ENCODE peak calls at places on chromosomes 16 and 17, in ten cellular contexts. One of them, this sample, is unnamed.

GRCh38 chr16:1990336-1991134 is 765 bp downstream of the SYNGR3 start:
- DNase-seq in mesendoderm: peak; percentile 75
- DNase-seq in fibroblast of the conjunctiva: no peak
- DNase-seq in NCI-H510A treated with DMSO at 0.1 percent for 48 hours: no peak
- DNase-seq in DMS79: no peak
- DNase-seq in aorta: no peak
- DNase-seq in HTR-8/SVneo: no peak
- DNase-seq in activated gamma-delta T cell treated with Interleukin-2 at 50 U/mL for 16 hours: no peak
- DNase-seq in lung microvascular endothelial cell: no peak
- DNase-seq in stimulated activated CD4-positive, alpha-beta T cell treated with anti-CD3 and anti-CD28 coated beads, TNF-alpha, amount 100 ng/mL, for 4 hours: no peak
- DNase-seq in this sample: no peak

GRCh38 chr17:10063730-10064221 is 134.6 kb downstream of the GAS7 start:
- DNase-seq in mesendoderm: no peak
- DNase-seq in fibroblast of the conjunctiva: peak; percentile 8
- DNase-seq in NCI-H510A treated with DMSO at 0.1 percent for 48 hours: no peak
- DNase-seq in DMS79: no peak
- DNase-seq in aorta: peak; percentile 62
- DNase-seq in HTR-8/SVneo: no peak
- DNase-seq in activated gamma-delta T cell treated with Interleukin-2 at 50 U/mL for 16 hours: peak; percentile 35
- DNase-seq in lung microvascular endothelial cell: peak; percentile 4
- DNase-seq in stimulated activated CD4-positive, alpha-beta T cell treated with anti-CD3 and anti-CD28 coated beads, TNF-alpha, amount 100 ng/mL, for 4 hours: no peak
- DNase-seq in this sample: peak; percentile 17

GRCh38 chr17:17782425-17783120 is 54.2 kb downstream of the SREBF1 start:
- DNase-seq in mesendoderm: peak; percentile 64
- DNase-seq in fibroblast of the conjunctiva: no peak
- DNase-seq in NCI-H510A treated with DMSO at 0.1 percent for 48 hours: no peak
- DNase-seq in DMS79: no peak
- DNase-seq in aorta: no peak
- DNase-seq in HTR-8/SVneo: peak; percentile 31
- DNase-seq in activated gamma-delta T cell treated with Interleukin-2 at 50 U/mL for 16 hours: no peak
- DNase-seq in lung microvascular endothelial cell: no peak
- DNase-seq in stimulated activated CD4-positive, alpha-beta T cell treated with anti-CD3 and anti-CD28 coated beads, TNF-alpha, amount 100 ng/mL, for 4 hours: no peak
- DNase-seq in this sample: no peak

GRCh38 chr16:8108991-8109509 is 481.3 kb downstream of the TMEM114 start:
- DNase-seq in mesendoderm: no peak
- DNase-seq in fibroblast of the conjunctiva: no peak
- DNase-seq in NCI-H510A treated with DMSO at 0.1 percent for 48 hours: no peak
- DNase-seq in DMS79: no peak
- DNase-seq in aorta: no peak
- DNase-seq in HTR-8/SVneo: no peak
- DNase-seq in activated gamma-delta T cell treated with Interleukin-2 at 50 U/mL for 16 hours: no peak
- DNase-seq in lung microvascular endothelial cell: no peak
- DNase-seq in stimulated activated CD4-positive, alpha-beta T cell treated with anti-CD3 and anti-CD28 coated beads, TNF-alpha, amount 100 ng/mL, for 4 hours: no peak
- DNase-seq in this sample: no peak

GRCh38 chr17:50949128-50950001 is 83.2 kb upstream of the TOB1 start:
- DNase-seq in mesendoderm: no peak
- DNase-seq in fibroblast of the conjunctiva: no peak
- DNase-seq in NCI-H510A treated with DMSO at 0.1 percent for 48 hours: no peak
- DNase-seq in DMS79: no peak
- DNase-seq in aorta: peak; percentile 67
- DNase-seq in HTR-8/SVneo: no peak
- DNase-seq in activated gamma-delta T cell treated with Interleukin-2 at 50 U/mL for 16 hours: no peak
- DNase-seq in lung microvascular endothelial cell: no peak
- DNase-seq in stimulated activated CD4-positive, alpha-beta T cell treated with anti-CD3 and anti-CD28 coated beads, TNF-alpha, amount 100 ng/mL, for 4 hours: no peak
- DNase-seq in this sample: no peak

GRCh38 chr17:50323060-50323459 is 22.9 kb upstream of the XYLT2 start:
- DNase-seq in mesendoderm: no peak
- DNase-seq in fibroblast of the conjunctiva: no peak
- DNase-seq in NCI-H510A treated with DMSO at 0.1 percent for 48 hours: no peak
- DNase-seq in DMS79: no peak
- DNase-seq in aorta: no peak
- DNase-seq in HTR-8/SVneo: no peak
- DNase-seq in activated gamma-delta T cell treated with Interleukin-2 at 50 U/mL for 16 hours: no peak
- DNase-seq in lung microvascular endothelial cell: no peak
- DNase-seq in stimulated activated CD4-positive, alpha-beta T cell treated with anti-CD3 and anti-CD28 coated beads, TNF-alpha, amount 100 ng/mL, for 4 hours: no peak
- DNase-seq in this sample: no peak

GRCh38 chr17:7213895-7214299 is 5.7 kb downstream of the DLG4 start:
- DNase-seq in mesendoderm: peak; percentile 100
- DNase-seq in fibroblast of the conjunctiva: peak; percentile 86
- DNase-seq in NCI-H510A treated with DMSO at 0.1 percent for 48 hours: peak; percentile 90
- DNase-seq in DMS79: peak; percentile 96
- DNase-seq in aorta: peak; percentile 91
- DNase-seq in HTR-8/SVneo: no peak
- DNase-seq in activated gamma-delta T cell treated with Interleukin-2 at 50 U/mL for 16 hours: no peak
- DNase-seq in lung microvascular endothelial cell: peak; percentile 88
- DNase-seq in stimulated activated CD4-positive, alpha-beta T cell treated with anti-CD3 and anti-CD28 coated beads, TNF-alpha, amount 100 ng/mL, for 4 hours: no peak
- DNase-seq in this sample: peak; percentile 20

GRCh38 chr16:30525844-30526136 is 576 bp downstream of the ZNF768 start:
- DNase-seq in mesendoderm: no peak
- DNase-seq in fibroblast of the conjunctiva: no peak
- DNase-seq in NCI-H510A treated with DMSO at 0.1 percent for 48 hours: no peak
- DNase-seq in DMS79: no peak
- DNase-seq in aorta: no peak
- DNase-seq in HTR-8/SVneo: no peak
- DNase-seq in activated gamma-delta T cell treated with Interleukin-2 at 50 U/mL for 16 hours: no peak
- DNase-seq in lung microvascular endothelial cell: no peak
- DNase-seq in stimulated activated CD4-positive, alpha-beta T cell treated with anti-CD3 and anti-CD28 coated beads, TNF-alpha, amount 100 ng/mL, for 4 hours: no peak
- DNase-seq in this sample: no peak

GRCh38 chr17:66791337-66791736 is 43.6 kb upstream of the CACNG5 start:
- DNase-seq in mesendoderm: no peak
- DNase-seq in fibroblast of the conjunctiva: no peak
- DNase-seq in NCI-H510A treated with DMSO at 0.1 percent for 48 hours: peak; percentile 59
- DNase-seq in DMS79: peak; percentile 41
- DNase-seq in aorta: no peak
- DNase-seq in HTR-8/SVneo: no peak
- DNase-seq in activated gamma-delta T cell treated with Interleukin-2 at 50 U/mL for 16 hours: no peak
- DNase-seq in lung microvascular endothelial cell: no peak
- DNase-seq in stimulated activated CD4-positive, alpha-beta T cell treated with anti-CD3 and anti-CD28 coated beads, TNF-alpha, amount 100 ng/mL, for 4 hours: no peak
- DNase-seq in this sample: no peak

GRCh38 chr17:60442271-60443201 is 20.2 kb downstream of the CHCT1 start:
- DNase-seq in mesendoderm: peak; percentile 44
- DNase-seq in fibroblast of the conjunctiva: no peak
- DNase-seq in NCI-H510A treated with DMSO at 0.1 percent for 48 hours: no peak
- DNase-seq in DMS79: no peak
- DNase-seq in aorta: no peak
- DNase-seq in HTR-8/SVneo: peak; percentile 48
- DNase-seq in activated gamma-delta T cell treated with Interleukin-2 at 50 U/mL for 16 hours: no peak
- DNase-seq in lung microvascular endothelial cell: no peak
- DNase-seq in stimulated activated CD4-positive, alpha-beta T cell treated with anti-CD3 and anti-CD28 coated beads, TNF-alpha, amount 100 ng/mL, for 4 hours: no peak
- DNase-seq in this sample: no peak

GRCh38 chr17:76515291-76515949 is 14.2 kb upstream of the RHBDF2 start:
- DNase-seq in mesendoderm: no peak
- DNase-seq in fibroblast of the conjunctiva: no peak
- DNase-seq in NCI-H510A treated with DMSO at 0.1 percent for 48 hours: no peak
- DNase-seq in DMS79: no peak
- DNase-seq in aorta: peak; percentile 90
- DNase-seq in HTR-8/SVneo: no peak
- DNase-seq in activated gamma-delta T cell treated with Interleukin-2 at 50 U/mL for 16 hours: peak; percentile 86
- DNase-seq in lung microvascular endothelial cell: peak; percentile 28
- DNase-seq in stimulated activated CD4-positive, alpha-beta T cell treated with anti-CD3 and anti-CD28 coated beads, TNF-alpha, amount 100 ng/mL, for 4 hours: peak; percentile 59
- DNase-seq in this sample: peak; percentile 64

GRCh38 chr16:85416267-85417109 is 196.6 kb upstream of the GSE1 start:
- DNase-seq in mesendoderm: peak; percentile 78
- DNase-seq in fibroblast of the conjunctiva: no peak
- DNase-seq in NCI-H510A treated with DMSO at 0.1 percent for 48 hours: peak; percentile 45
- DNase-seq in DMS79: peak; percentile 54
- DNase-seq in aorta: peak; percentile 87
- DNase-seq in HTR-8/SVneo: peak; percentile 76
- DNase-seq in activated gamma-delta T cell treated with Interleukin-2 at 50 U/mL for 16 hours: peak; percentile 74
- DNase-seq in lung microvascular endothelial cell: peak; percentile 35
- DNase-seq in stimulated activated CD4-positive, alpha-beta T cell treated with anti-CD3 and anti-CD28 coated beads, TNF-alpha, amount 100 ng/mL, for 4 hours: peak; percentile 53
- DNase-seq in this sample: peak; percentile 55

GRCh38 chr17:30950669-30951399 is 20.0 kb upstream of the RNF135 start:
- DNase-seq in mesendoderm: no peak
- DNase-seq in fibroblast of the conjunctiva: peak; percentile 62
- DNase-seq in NCI-H510A treated with DMSO at 0.1 percent for 48 hours: peak; percentile 97
- DNase-seq in DMS79: no peak
- DNase-seq in aorta: no peak
- DNase-seq in HTR-8/SVneo: no peak
- DNase-seq in activated gamma-delta T cell treated with Interleukin-2 at 50 U/mL for 16 hours: no peak
- DNase-seq in lung microvascular endothelial cell: peak; percentile 53
- DNase-seq in stimulated activated CD4-positive, alpha-beta T cell treated with anti-CD3 and anti-CD28 coated beads, TNF-alpha, amount 100 ng/mL, for 4 hours: no peak
- DNase-seq in this sample: no peak

GRCh38 chr16:69930117-69930776 is 20.9 kb upstream of the CLEC18A start:
- DNase-seq in mesendoderm: peak; percentile 76
- DNase-seq in fibroblast of the conjunctiva: no peak
- DNase-seq in NCI-H510A treated with DMSO at 0.1 percent for 48 hours: peak; percentile 34
- DNase-seq in DMS79: no peak
- DNase-seq in aorta: peak; percentile 82
- DNase-seq in HTR-8/SVneo: peak; percentile 86
- DNase-seq in activated gamma-delta T cell treated with Interleukin-2 at 50 U/mL for 16 hours: peak; percentile 43
- DNase-seq in lung microvascular endothelial cell: peak; percentile 79
- DNase-seq in stimulated activated CD4-positive, alpha-beta T cell treated with anti-CD3 and anti-CD28 coated beads, TNF-alpha, amount 100 ng/mL, for 4 hours: no peak
- DNase-seq in this sample: no peak

GRCh38 chr17:17835415-17836249 is 1.2 kb downstream of the SREBF1 start:
- DNase-seq in mesendoderm: no peak
- DNase-seq in fibroblast of the conjunctiva: no peak
- DNase-seq in NCI-H510A treated with DMSO at 0.1 percent for 48 hours: no peak
- DNase-seq in DMS79: no peak
- DNase-seq in aorta: no peak
- DNase-seq in HTR-8/SVneo: no peak
- DNase-seq in activated gamma-delta T cell treated with Interleukin-2 at 50 U/mL for 16 hours: no peak
- DNase-seq in lung microvascular endothelial cell: no peak
- DNase-seq in stimulated activated CD4-positive, alpha-beta T cell treated with anti-CD3 and anti-CD28 coated beads, TNF-alpha, amount 100 ng/mL, for 4 hours: no peak
- DNase-seq in this sample: no peak

GRCh38 chr17:46935658-46936266 is 12.8 kb downstream of the GOSR2 start:
- DNase-seq in mesendoderm: peak; percentile 76
- DNase-seq in fibroblast of the conjunctiva: no peak
- DNase-seq in NCI-H510A treated with DMSO at 0.1 percent for 48 hours: no peak
- DNase-seq in DMS79: no peak
- DNase-seq in aorta: no peak
- DNase-seq in HTR-8/SVneo: no peak
- DNase-seq in activated gamma-delta T cell treated with Interleukin-2 at 50 U/mL for 16 hours: no peak
- DNase-seq in lung microvascular endothelial cell: peak; percentile 23
- DNase-seq in stimulated activated CD4-positive, alpha-beta T cell treated with anti-CD3 and anti-CD28 coated beads, TNF-alpha, amount 100 ng/mL, for 4 hours: no peak
- DNase-seq in this sample: no peak

GRCh38 chr16:11136600-11136999 is 119.4 kb downstream of the SOCS1 start:
- DNase-seq in mesendoderm: no peak
- DNase-seq in fibroblast of the conjunctiva: no peak
- DNase-seq in NCI-H510A treated with DMSO at 0.1 percent for 48 hours: peak; percentile 49
- DNase-seq in DMS79: peak; percentile 19
- DNase-seq in aorta: no peak
- DNase-seq in HTR-8/SVneo: no peak
- DNase-seq in activated gamma-delta T cell treated with Interleukin-2 at 50 U/mL for 16 hours: no peak
- DNase-seq in lung microvascular endothelial cell: peak; percentile 76
- DNase-seq in stimulated activated CD4-positive, alpha-beta T cell treated with anti-CD3 and anti-CD28 coated beads, TNF-alpha, amount 100 ng/mL, for 4 hours: no peak
- DNase-seq in this sample: no peak

GRCh38 chr17:80899402-80900268 is 92.0 kb upstream of the CHMP6 start:
- DNase-seq in mesendoderm: peak; percentile 76
- DNase-seq in fibroblast of the conjunctiva: no peak
- DNase-seq in NCI-H510A treated with DMSO at 0.1 percent for 48 hours: peak; percentile 93
- DNase-seq in DMS79: no peak
- DNase-seq in aorta: no peak
- DNase-seq in HTR-8/SVneo: peak; percentile 66
- DNase-seq in activated gamma-delta T cell treated with Interleukin-2 at 50 U/mL for 16 hours: peak; percentile 73
- DNase-seq in lung microvascular endothelial cell: peak; percentile 61
- DNase-seq in stimulated activated CD4-positive, alpha-beta T cell treated with anti-CD3 and anti-CD28 coated beads, TNF-alpha, amount 100 ng/mL, for 4 hours: peak; percentile 71
- DNase-seq in this sample: peak; percentile 51

GRCh38 chr16:84294196-84295142 is at the start of gene WFDC1:
- DNase-seq in mesendoderm: no peak
- DNase-seq in fibroblast of the conjunctiva: no peak
- DNase-seq in NCI-H510A treated with DMSO at 0.1 percent for 48 hours: no peak
- DNase-seq in DMS79: no peak
- DNase-seq in aorta: peak; percentile 83
- DNase-seq in HTR-8/SVneo: no peak
- DNase-seq in activated gamma-delta T cell treated with Interleukin-2 at 50 U/mL for 16 hours: no peak
- DNase-seq in lung microvascular endothelial cell: no peak
- DNase-seq in stimulated activated CD4-positive, alpha-beta T cell treated with anti-CD3 and anti-CD28 coated beads, TNF-alpha, amount 100 ng/mL, for 4 hours: no peak
- DNase-seq in this sample: no peak

This sample was measured in activated CD8-positive, alpha-beta memory T cell treated with anti-CD3 and anti-CD28 coated beads for 4 hours.